ENCODE peak calls at places on chromosome 5, in five cellular contexts. T is kidney epithelial cell, S is left ventricle myocardium inferior, A is neural progenitor cell, X is epithelial cell of esophagus. C is an unnamed sample.
A peak's percentile ranks its signal among the peaks of the same experiment; 100 is the strongest.

GRCh38 chr5:58066076-58066475 is 393.8 kb downstream of the PLK2 start:
- DNase-seq in S (no peak), T (no peak), A (no peak), X (no peak), C (no peak)

GRCh38 chr5:79318935-79319614 is 83.1 kb downstream of the JMY start:
- DNase-seq in X (peak; percentile 87), S (no peak), A (no peak), T (peak; percentile 65), C (peak; percentile 87)

GRCh38 chr5:181186902-181187499 is 18.0 kb downstream of the TRIM7 start:
- DNase-seq in X (peak; percentile 35), A (no peak), S (no peak), T (no peak), C (no peak)

GRCh38 chr5:1003296-1003937 is 5.2 kb upstream of the NKD2 start:
- DNase-seq in S (peak; percentile 19), A (no peak), X (peak; percentile 94), T (peak; percentile 52), C (no peak)

GRCh38 chr5:1864896-1865440 is 17.8 kb downstream of the IRX4 start:
- DNase-seq in T (no peak), S (no peak), X (no peak), A (no peak), C (no peak)

GRCh38 chr5:132458651-132459030 is 31.9 kb downstream of the IRF1 start:
- DNase-seq in S (no peak), X (peak; percentile 81), T (peak; percentile 54), A (no peak), C (peak; percentile 59)

GRCh38 chr5:96344678-96345612 is 88.1 kb downstream of the PCSK1 start:
- DNase-seq in S (no peak), A (peak; percentile 59), X (peak; percentile 76), T (peak; percentile 35), C (peak; percentile 91)

GRCh38 chr5:93461751-93462150 is 119.3 kb downstream of the NR2F1-AS1 start:
- DNase-seq in T (no peak), X (no peak), A (no peak), S (no peak), C (peak; percentile 68)

GRCh38 chr5:65512170-65512937 is 30.6 kb upstream of the ADAMTS6 start:
- DNase-seq in X (peak; percentile 56), A (no peak), S (no peak), T (peak; percentile 7), C (no peak)

GRCh38 chr5:111308951-111309350 is 84.8 kb downstream of the CAMK4 start:
- DNase-seq in S (no peak), T (no peak), X (peak; percentile 29), A (peak; percentile 75), C (no peak)

GRCh38 chr5:173736923-173737412 is 120.5 kb upstream of the BOD1 start:
- DNase-seq in X (no peak), A (no peak), T (no peak), S (no peak), C (no peak)

GRCh38 chr5:119357815-119358559 is 2.2 kb downstream of the TNFAIP8 start:
- DNase-seq in X (no peak), T (no peak), A (no peak), S (no peak), C (no peak)

GRCh38 chr5:178266581-178266980 is 34.0 kb upstream of the PHYKPL start:
- DNase-seq in S (no peak), A (no peak), X (no peak), T (no peak), C (no peak)

GRCh38 chr5:125463441-125464092 is 717.1 kb upstream of the ZNF608 start:
- DNase-seq in S (no peak), A (no peak), T (no peak), X (no peak), C (peak; percentile 74)

GRCh38 chr5:17248999-17249634 is 31.7 kb downstream of the BASP1 start:
- DNase-seq in X (peak; percentile 96), A (no peak), T (peak; percentile 92), S (no peak), C (peak; percentile 99)

GRCh38 chr5:1471240-1471853 is 26.1 kb upstream of the SLC6A3 start:
- DNase-seq in T (no peak), S (no peak), X (no peak), A (no peak), C (no peak)

GRCh38 chr5:176799488-176799887 is 10.9 kb upstream of the UNC5A start:
- DNase-seq in T (no peak), A (no peak), X (no peak), S (no peak), C (no peak)

GRCh38 chr5:174327896-174328295 is 282.4 kb downstream of the NSG2 start:
- DNase-seq in A (no peak), S (no peak), T (no peak), X (no peak), C (no peak)

GRCh38 chr5:7597058-7597457 is 201.1 kb downstream of the ADCY2 start:
- DNase-seq in A (no peak), S (no peak), X (no peak), T (no peak), C (no peak)

GRCh38 chr5:139180850-139181785 is 17.1 kb downstream of the SIL1 start:
- DNase-seq in X (no peak), S (no peak), A (no peak), T (no peak), C (peak; percentile 80)

GRCh38 chr5:134647750-134648424 is 698 bp upstream of the SEC24A start:
- DNase-seq in T (no peak), X (peak; percentile 90), S (no peak), A (no peak), C (peak; percentile 60)

GRCh38 chr5:39432687-39433086 is 7.9 kb upstream of the DAB2 start:
- DNase-seq in S (no peak), T (no peak), X (no peak), A (no peak), C (peak; percentile 9)

GRCh38 chr5:41736641-41737040 is 133.6 kb downstream of the OXCT1 start:
- DNase-seq in S (no peak), X (no peak), A (no peak), T (no peak), C (no peak)

GRCh38 chr5:163396941-163397340 is 40.5 kb upstream of the CCNG1 start:
- DNase-seq in A (no peak), X (no peak), S (no peak), T (no peak), C (no peak)

GRCh38 chr5:163395794-163396193 is 41.6 kb upstream of the CCNG1 start:
- DNase-seq in X (no peak), S (no peak), A (no peak), T (no peak), C (no peak)

GRCh38 chr5:163399923-163400322 is 37.5 kb upstream of the CCNG1 start:
- DNase-seq in T (no peak), S (no peak), X (no peak), A (no peak), C (no peak)

GRCh38 chr5:163401271-163401670 is 36.1 kb upstream of the CCNG1 start:
- DNase-seq in S (no peak), T (no peak), A (no peak), X (no peak), C (no peak)

DNA sequence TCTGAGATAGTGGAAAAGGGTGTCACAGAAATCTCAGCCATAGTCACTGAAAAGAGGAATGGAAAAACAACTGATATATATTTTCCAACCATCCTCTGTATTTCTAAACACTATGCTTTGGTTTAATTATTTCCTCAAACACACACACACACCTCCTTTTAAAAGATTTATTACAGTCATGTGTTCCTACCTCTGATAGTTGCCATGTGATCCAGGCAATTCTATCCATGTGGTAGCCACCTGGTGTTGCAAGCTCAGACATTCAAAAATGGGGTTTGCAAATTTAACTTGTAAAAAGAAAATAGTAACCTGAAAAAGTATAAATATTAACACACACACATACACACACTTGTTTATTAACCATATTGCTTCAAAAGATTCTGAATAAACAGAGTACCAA is 40.0 kb upstream of the CCNG1 start:
- DNase-seq in S (no peak), A (no peak), X (no peak), T (no peak), C (no peak)
- H3K4me3 ChIP-seq in S (no peak overlapping the region), A (no peak overlapping the region), X (no peak overlapping the region), T (no peak overlapping the region), C (no peak overlapping the region)

DNA sequence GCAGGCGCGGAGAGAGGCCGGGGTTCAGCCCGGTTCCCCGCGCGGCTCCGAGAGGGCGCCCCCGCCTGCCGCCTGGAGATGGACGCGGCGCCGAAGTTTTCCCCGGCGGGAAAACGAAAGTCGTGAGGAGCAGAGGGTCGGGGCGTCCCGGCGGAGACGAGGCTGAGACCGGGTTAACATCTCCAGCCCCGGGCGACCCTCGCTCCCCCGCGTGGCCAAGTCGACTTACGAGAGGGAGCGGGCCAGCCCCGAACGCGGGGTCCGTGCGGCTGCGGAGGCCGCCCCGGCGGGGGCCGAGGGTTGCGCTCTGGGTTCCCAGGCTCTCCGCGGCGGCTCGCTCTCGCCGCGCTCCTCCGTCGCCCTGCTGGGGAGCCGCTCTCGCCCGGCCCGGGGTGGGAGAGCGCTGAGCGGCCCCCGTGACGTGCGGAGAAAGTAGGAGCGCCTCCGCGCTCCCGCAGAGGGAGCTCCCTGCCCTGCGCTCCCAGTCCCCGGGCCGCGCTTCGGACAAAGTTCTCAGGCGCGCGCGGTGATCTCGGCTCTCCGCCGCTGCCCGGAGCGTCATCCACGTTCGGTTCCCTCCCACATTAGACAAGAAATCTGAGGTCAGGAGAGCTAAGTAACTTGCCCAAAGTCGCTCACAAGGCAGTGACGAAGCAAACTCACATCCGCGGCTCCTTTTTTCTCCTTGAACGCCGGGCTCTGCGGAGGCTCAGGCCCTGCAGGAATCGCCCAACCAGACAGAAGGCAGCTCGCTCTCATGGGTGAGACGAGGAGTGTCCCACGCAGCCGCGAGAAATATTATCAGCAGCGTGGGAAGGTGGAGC is 1.1 kb upstream of the GCNT4 start:
- DNase-seq in T (no peak), X (peak; percentile 93), A (peak; percentile 80), S (peak; percentile 52), C (peak; percentile 65)
- TF ChIP-seq CTCF in T (no peak), X (no peak), A (peak; percentile 15), S (peak; percentile 32), C (no peak)

DNA sequence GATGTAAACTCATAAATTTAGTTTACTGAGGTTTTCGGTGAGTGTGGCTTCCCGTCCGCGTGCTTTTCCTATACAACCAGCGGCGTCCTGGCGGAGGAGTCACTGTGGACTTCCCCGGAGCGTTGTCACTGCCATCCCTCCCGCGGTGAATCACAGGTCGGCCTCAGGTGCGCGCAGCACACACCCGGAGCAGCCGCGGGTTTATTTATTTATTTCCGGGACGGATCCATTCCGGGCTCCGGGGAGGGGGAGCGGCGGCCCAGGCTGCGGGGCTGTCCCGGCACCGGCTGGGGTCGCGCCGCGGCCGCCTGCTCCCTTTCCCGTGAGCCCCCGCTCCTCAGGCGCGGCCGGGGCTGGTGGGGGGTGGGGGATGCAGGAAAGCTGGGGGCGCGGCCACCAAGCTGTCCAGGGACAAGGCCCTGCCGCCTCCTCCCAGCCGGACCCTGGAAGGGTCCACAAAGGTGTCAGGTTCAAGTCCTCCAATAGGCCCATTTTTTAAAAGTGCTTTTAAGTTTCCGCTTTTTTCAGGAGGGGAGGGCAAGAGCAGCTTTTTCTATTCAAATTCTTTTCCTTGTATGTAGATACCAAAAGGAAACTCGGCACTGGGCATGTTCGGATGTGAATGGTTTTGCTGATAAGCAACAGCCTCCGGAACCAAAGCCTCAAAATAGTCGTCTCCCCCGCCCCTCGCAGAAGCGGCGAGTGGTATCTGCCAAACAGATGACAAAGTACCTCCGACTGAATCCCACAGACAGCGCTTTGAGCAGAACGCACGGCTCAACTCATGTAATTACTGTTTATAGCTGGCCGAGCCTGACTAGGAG is 192.5 kb downstream of the CD180 start:
- DNase-seq in S (peak; percentile 87), X (peak; percentile 97), T (peak; percentile 65), A (peak; percentile 72), C (peak; percentile 91)
- H3K4me3 ChIP-seq in S (peak overlapping the region; percentile 77), X (peak overlapping the region; percentile 87), T (peak overlapping the region; percentile 50), A (peak overlapping the region; percentile 58), C (peak overlapping the region; percentile 66)

GRCh38 chr5:20606006-20606405 is 618.0 kb upstream of the CDH18 start:
- DNase-seq in X (peak; percentile 2), T (no peak), S (no peak), A (no peak), C (peak; percentile 0)

GRCh38 chr5:20601678-20602100 is 613.7 kb upstream of the CDH18 start:
- DNase-seq in S (no peak), T (peak; percentile 48), X (peak; percentile 42), A (peak; percentile 25), C (peak; percentile 66)
- TF ChIP-seq CTCF in S (no peak), T (no peak), X (no peak), A (peak; percentile 43), C (peak; percentile 5)